ENCODE peak calls at places on chromosomes 16 and 17, in four cellular contexts. One of them, this sample, is unnamed.

GRCh38 chr16:85965125-85965524 is 66.2 kb downstream of the IRF8 start:
- DNase-seq in HFF-Myc: no peak
- DNase-seq in GM23338: peak
- DNase-seq in astrocyte of the spinal cord: no peak
- DNase-seq in this sample: no peak

GRCh38 chr16:90048347-90048722 is 28.8 kb downstream of the PRDM7 start:
- DNase-seq in GM23338: no peak
- DNase-seq in HFF-Myc: no peak
- DNase-seq in astrocyte of the spinal cord: no peak
- DNase-seq in this sample: no peak

GRCh38 chr17:7034955-7035590 is 742 bp upstream of the SLC16A13 start:
- DNase-seq in GM23338: no peak
- DNase-seq in astrocyte of the spinal cord: no peak
- DNase-seq in HFF-Myc: no peak
- DNase-seq in this sample: no peak

GRCh38 chr16:56836410-56836834 is 28.6 kb upstream of the SLC12A3 start:
- DNase-seq in astrocyte of the spinal cord: no peak
- DNase-seq in HFF-Myc: no peak
- DNase-seq in GM23338: no peak
- DNase-seq in this sample: no peak

GRCh38 chr17:7590743-7591142 is 849 bp upstream of the SOX15 start:
- DNase-seq in GM23338: peak
- DNase-seq in astrocyte of the spinal cord: peak
- DNase-seq in HFF-Myc: no peak
- DNase-seq in this sample: peak

GRCh38 chr17:68347380-68347779 is 56.1 kb downstream of the ARSG start:
- DNase-seq in GM23338: no peak
- DNase-seq in astrocyte of the spinal cord: no peak
- DNase-seq in HFF-Myc: no peak
- DNase-seq in this sample: no peak

GRCh38 chr17:20187049-20187448 is 177.9 kb downstream of the SPECC1 start:
- DNase-seq in GM23338: no peak
- DNase-seq in HFF-Myc: no peak
- DNase-seq in astrocyte of the spinal cord: peak
- DNase-seq in this sample: no peak

GRCh38 chr16:84095466-84095865 is 21.3 kb downstream of the MBTPS1 start:
- DNase-seq in HFF-Myc: no peak
- DNase-seq in astrocyte of the spinal cord: no peak
- DNase-seq in GM23338: no peak
- DNase-seq in this sample: no peak

GRCh38 chr17:50055426-50056216 is at the start of gene ITGA3:
- DNase-seq in astrocyte of the spinal cord: peak
- DNase-seq in GM23338: peak
- DNase-seq in HFF-Myc: no peak
- DNase-seq in this sample: peak

GRCh38 chr17:63764701-63765100 is 8.7 kb downstream of the CCDC47 start:
- DNase-seq in GM23338: no peak
- DNase-seq in astrocyte of the spinal cord: no peak
- DNase-seq in HFF-Myc: no peak
- DNase-seq in this sample: no peak

GRCh38 chr17:54992797-54993639 is 24.5 kb downstream of the STXBP4 start:
- DNase-seq in astrocyte of the spinal cord: peak
- DNase-seq in GM23338: peak
- DNase-seq in HFF-Myc: peak
- DNase-seq in this sample: peak

GRCh38 chr17:42221886-42222745 is 27.8 kb upstream of the GHDC start:
- DNase-seq in GM23338: peak
- DNase-seq in HFF-Myc: peak
- DNase-seq in astrocyte of the spinal cord: peak
- DNase-seq in this sample: peak

GRCh38 chr17:73214851-73215250 is 22.0 kb downstream of the COG1 start:
- DNase-seq in astrocyte of the spinal cord: no peak
- DNase-seq in HFF-Myc: no peak
- DNase-seq in GM23338: no peak
- DNase-seq in this sample: no peak

GRCh38 chr16:85751665-85752501 is 987 bp upstream of the C16orf74 start:
- DNase-seq in GM23338: no peak
- DNase-seq in astrocyte of the spinal cord: no peak
- DNase-seq in HFF-Myc: no peak
- DNase-seq in this sample: no peak

GRCh38 chr17:4657678-4658077 is 16.2 kb upstream of the ALOX15 start:
- DNase-seq in GM23338: no peak
- DNase-seq in astrocyte of the spinal cord: no peak
- DNase-seq in HFF-Myc: no peak
- DNase-seq in this sample: peak

GRCh38 chr16:77250395-77250794 is 51.2 kb downstream of the SYCE1L start:
- DNase-seq in HFF-Myc: no peak
- DNase-seq in astrocyte of the spinal cord: peak
- DNase-seq in GM23338: no peak
- DNase-seq in this sample: peak

GRCh38 chr17:49227436-49228261 is 2.9 kb downstream of the PHOSPHO1 start:
- DNase-seq in HFF-Myc: peak
- DNase-seq in GM23338: peak
- DNase-seq in astrocyte of the spinal cord: peak
- DNase-seq in this sample: peak

GRCh38 chr17:74432484-74433391 is 850 bp downstream of the GPRC5C start:
- DNase-seq in astrocyte of the spinal cord: no peak
- DNase-seq in HFF-Myc: no peak
- DNase-seq in GM23338: peak
- DNase-seq in this sample: no peak

GRCh38 chr16:84032458-84033178 is 10.0 kb downstream of the SLC38A8 start:
- DNase-seq in astrocyte of the spinal cord: no peak
- DNase-seq in GM23338: no peak
- DNase-seq in HFF-Myc: no peak
- DNase-seq in this sample: no peak

GRCh38 chr16:80085606-80086005 is 455.2 kb upstream of the DYNLRB2 start:
- DNase-seq in GM23338: no peak
- DNase-seq in HFF-Myc: no peak
- DNase-seq in astrocyte of the spinal cord: no peak
- DNase-seq in this sample: no peak

GRCh38 chr17:41773731-41774193 is 12.7 kb downstream of the JUP start:
- DNase-seq in astrocyte of the spinal cord: peak
- DNase-seq in GM23338: no peak
- DNase-seq in HFF-Myc: no peak
- DNase-seq in this sample: peak

GRCh38 chr16:49278944-49279725 is 2.5 kb downstream of the CBLN1 start:
- DNase-seq in HFF-Myc: no peak
- DNase-seq in GM23338: peak
- DNase-seq in astrocyte of the spinal cord: no peak
- DNase-seq in this sample: no peak

GRCh38 chr16:49276646-49277385 is 4.8 kb downstream of the CBLN1 start:
- DNase-seq in HFF-Myc: no peak
- DNase-seq in astrocyte of the spinal cord: no peak
- DNase-seq in GM23338: peak
- DNase-seq in this sample: no peak

GRCh38 chr16:49277766-49278566 is 3.7 kb downstream of the CBLN1 start:
- DNase-seq in HFF-Myc: no peak
- DNase-seq in astrocyte of the spinal cord: no peak
- DNase-seq in GM23338: peak
- DNase-seq in this sample: no peak

GRCh38 chr16:49277386-49277742 is 4.3 kb downstream of the CBLN1 start:
- DNase-seq in GM23338: peak
- DNase-seq in HFF-Myc: no peak
- DNase-seq in astrocyte of the spinal cord: no peak
- DNase-seq in this sample: no peak

DNA sequence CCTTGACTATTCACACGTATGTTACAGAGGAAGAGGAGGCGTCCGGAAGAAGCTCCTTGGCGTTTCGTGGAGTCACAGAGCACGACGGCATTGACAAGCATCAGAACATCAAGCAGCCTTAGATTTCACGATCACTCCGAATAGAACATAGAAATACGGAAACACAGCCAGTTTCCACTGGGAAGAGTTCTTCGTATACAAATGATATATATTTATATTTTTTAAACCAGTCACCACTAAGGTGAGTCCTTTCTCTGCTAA is 3.1 kb downstream of the CBLN1 start:
- DNase-seq in GM23338: no peak
- DNase-seq in astrocyte of the spinal cord: no peak
- DNase-seq in HFF-Myc: no peak
- DNase-seq in this sample: no peak
- H3K4me3 ChIP-seq in GM23338: peak
- H3K4me3 ChIP-seq in astrocyte of the spinal cord: no peak
- H3K4me3 ChIP-seq in HFF-Myc: no peak
- H3K4me3 ChIP-seq in this sample: no peak

GRCh38 chr17:39271546-39271945 is 45.8 kb upstream of the STAC2 start:
- DNase-seq in GM23338: no peak
- DNase-seq in astrocyte of the spinal cord: no peak
- DNase-seq in HFF-Myc: no peak
- DNase-seq in this sample: peak

GRCh38 chr17:39276113-39276512 is 50.4 kb upstream of the STAC2 start:
- DNase-seq in GM23338: no peak
- DNase-seq in HFF-Myc: no peak
- DNase-seq in astrocyte of the spinal cord: no peak
- DNase-seq in this sample: no peak

GRCh38 chr17:39270923-39271322 is 45.2 kb upstream of the STAC2 start:
- DNase-seq in HFF-Myc: peak
- DNase-seq in GM23338: peak
- DNase-seq in astrocyte of the spinal cord: peak
- DNase-seq in this sample: peak
- TF ChIP-seq CTCF in HFF-Myc: peak
- TF ChIP-seq CTCF in GM23338: peak
- TF ChIP-seq CTCF in astrocyte of the spinal cord: peak
- TF ChIP-seq CTCF in this sample: peak

GRCh38 chr16:51150894-51151320 is at the start of gene SALL1:
- DNase-seq in HFF-Myc: no peak
- DNase-seq in GM23338: no peak
- DNase-seq in astrocyte of the spinal cord: no peak
- DNase-seq in this sample: no peak

GRCh38 chr16:51153275-51153991 is 2.4 kb upstream of the SALL1 start:
- DNase-seq in HFF-Myc: no peak
- DNase-seq in astrocyte of the spinal cord: peak
- DNase-seq in GM23338: peak
- DNase-seq in this sample: no peak

GRCh38 chr16:51152691-51153261 is 1.7 kb upstream of the SALL1 start:
- DNase-seq in astrocyte of the spinal cord: peak
- DNase-seq in HFF-Myc: no peak
- DNase-seq in GM23338: peak
- DNase-seq in this sample: no peak

GRCh38 chr16:51151435-51151950 is 423 bp upstream of the SALL1 start:
- DNase-seq in astrocyte of the spinal cord: peak
- DNase-seq in HFF-Myc: peak
- DNase-seq in GM23338: peak
- DNase-seq in this sample: peak

GRCh38 chr16:51151951-51152663 is 1.0 kb upstream of the SALL1 start:
- DNase-seq in astrocyte of the spinal cord: peak
- DNase-seq in GM23338: peak
- DNase-seq in HFF-Myc: peak
- DNase-seq in this sample: peak
- H3K4me3 ChIP-seq in astrocyte of the spinal cord: peak
- H3K4me3 ChIP-seq in GM23338: peak
- H3K4me3 ChIP-seq in HFF-Myc: peak
- H3K4me3 ChIP-seq in this sample: peak

DNA sequence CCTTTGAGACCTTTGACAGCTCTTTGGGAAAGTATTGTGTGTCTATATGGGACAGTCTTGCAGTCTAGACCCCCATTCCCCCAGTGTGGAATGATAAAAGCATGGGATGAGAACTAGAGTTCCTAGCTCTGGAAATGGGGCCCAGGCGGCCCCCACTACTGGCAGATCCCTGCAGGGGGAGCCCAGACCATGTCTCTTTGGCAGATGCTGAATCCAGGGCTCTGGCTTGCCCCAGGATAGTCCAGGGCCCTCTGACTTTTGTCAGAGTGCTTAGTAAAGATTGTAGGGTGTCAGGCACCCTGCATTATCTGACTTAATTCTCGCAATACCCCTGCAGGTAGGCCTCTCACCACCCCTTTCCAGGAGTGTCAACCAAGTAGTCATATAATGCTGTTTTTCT is 8.3 kb downstream of the ALKBH5 start:
- DNase-seq in astrocyte of the spinal cord: no peak
- DNase-seq in GM23338: peak
- DNase-seq in HFF-Myc: no peak
- DNase-seq in this sample: no peak
- TF ChIP-seq CTCF in astrocyte of the spinal cord: peak
- TF ChIP-seq CTCF in GM23338: peak
- TF ChIP-seq CTCF in HFF-Myc: peak
- TF ChIP-seq CTCF in this sample: peak

GRCh38 chr16:2486645-2487516 is 12.0 kb downstream of the TBC1D24 start:
- DNase-seq in HFF-Myc: no peak
- DNase-seq in astrocyte of the spinal cord: no peak
- DNase-seq in GM23338: no peak
- DNase-seq in this sample: peak
- H3K4me3 ChIP-seq in HFF-Myc: no peak
- H3K4me3 ChIP-seq in astrocyte of the spinal cord: no peak
- H3K4me3 ChIP-seq in GM23338: no peak
- H3K4me3 ChIP-seq in this sample: no peak

GRCh38 chr16:21253470-21253869 is 20.0 kb downstream of the ANKS4B start:
- DNase-seq in HFF-Myc: no peak
- DNase-seq in astrocyte of the spinal cord: no peak
- DNase-seq in GM23338: peak
- DNase-seq in this sample: no peak
- TF ChIP-seq CTCF in HFF-Myc: no peak
- TF ChIP-seq CTCF in astrocyte of the spinal cord: no peak
- TF ChIP-seq CTCF in GM23338: no peak
- TF ChIP-seq CTCF in this sample: no peak

GRCh38 chr17:58380207-58381123 is 28.5 kb upstream of the SUPT4H1 start:
- DNase-seq in astrocyte of the spinal cord: no peak
- DNase-seq in HFF-Myc: no peak
- DNase-seq in GM23338: no peak
- DNase-seq in this sample: no peak

GRCh38 chr17:58382885-58383248 is 30.9 kb upstream of the SUPT4H1 start:
- DNase-seq in HFF-Myc: no peak
- DNase-seq in GM23338: no peak
- DNase-seq in astrocyte of the spinal cord: no peak
- DNase-seq in this sample: no peak

GRCh38 chr17:58383892-58384462 is 32.0 kb upstream of the SUPT4H1 start:
- DNase-seq in astrocyte of the spinal cord: no peak
- DNase-seq in HFF-Myc: no peak
- DNase-seq in GM23338: no peak
- DNase-seq in this sample: no peak

GRCh38 chr17:58381124-58381838 is 29.3 kb upstream of the SUPT4H1 start:
- DNase-seq in astrocyte of the spinal cord: no peak
- DNase-seq in HFF-Myc: no peak
- DNase-seq in GM23338: no peak
- DNase-seq in this sample: no peak

DNA sequence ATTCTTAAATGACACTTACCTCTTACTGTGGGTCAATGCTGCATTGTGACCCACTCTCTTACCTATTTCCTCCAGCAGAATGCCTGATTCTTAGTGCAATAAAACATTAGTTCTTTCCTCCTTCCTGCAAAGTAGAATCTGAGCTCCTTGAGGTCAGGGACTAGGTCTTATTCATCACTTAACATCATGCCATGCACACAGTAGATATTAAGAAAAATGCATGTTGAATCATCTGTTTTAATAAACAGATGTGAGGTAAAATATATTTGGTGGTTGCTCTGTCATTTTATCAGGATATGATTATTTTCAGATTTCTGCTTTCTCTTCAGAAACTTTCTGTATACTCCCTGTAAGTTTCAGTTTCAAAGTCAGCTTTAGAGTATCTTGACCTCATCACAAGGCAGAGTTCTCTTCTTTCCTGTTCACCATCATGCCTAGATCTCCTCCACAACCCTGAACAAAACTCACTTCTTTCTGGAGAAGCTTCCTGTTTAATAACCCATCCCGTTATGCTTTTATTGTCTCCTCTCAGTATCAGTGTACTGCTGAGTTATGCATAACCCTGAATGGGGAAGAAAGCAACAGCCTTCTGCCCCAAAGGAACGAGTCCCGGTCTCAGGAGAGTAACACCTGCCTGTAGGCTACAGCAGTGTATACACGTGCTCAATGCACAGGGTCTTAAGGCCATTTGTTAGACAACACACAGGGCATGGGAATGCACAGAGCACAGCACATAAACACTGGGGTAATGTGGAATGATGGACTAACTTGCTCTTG is 30.3 kb upstream of the SUPT4H1 start:
- DNase-seq in GM23338: no peak
- DNase-seq in HFF-Myc: no peak
- DNase-seq in astrocyte of the spinal cord: no peak
- DNase-seq in this sample: no peak
- H3K4me3 ChIP-seq in GM23338: no peak
- H3K4me3 ChIP-seq in HFF-Myc: no peak
- H3K4me3 ChIP-seq in astrocyte of the spinal cord: no peak
- H3K4me3 ChIP-seq in this sample: no peak